ENCODE peak calls at places on chromosomes 3 and 15, in six cellular contexts. B, M, E, Q, L and N are unnamed samples.

GRCh38 chr15:44243829-44244228 is 44.7 kb upstream of the GOLM2 start:
- ATAC-seq in B (no peak), M (no peak), E (peak), Q (no peak), L (no peak), N (peak)

GRCh38 chr3:117921908-117922456 is 1112.7 kb downstream of the IGSF11 start:
- ATAC-seq in B (no peak), M (no peak), E (no peak), Q (no peak), L (no peak), N (peak)

GRCh38 chr3:189621948-189622603 is 9.1 kb upstream of the TP63 start:
- ATAC-seq in B (no peak), M (no peak), E (peak), Q (no peak), L (no peak), N (no peak)

GRCh38 chr15:41203395-41203794 is 27.2 kb downstream of the EXD1 start:
- ATAC-seq in B (no peak), M (no peak), E (no peak), Q (no peak), L (no peak), N (no peak)

GRCh38 chr3:99981138-99981537 is 133.2 kb downstream of the FILIP1L start:
- ATAC-seq in B (no peak), M (no peak), E (no peak), Q (no peak), L (no peak), N (no peak)

GRCh38 chr3:51813539-51813938 is 34.5 kb upstream of the IQCF6 start:
- ATAC-seq in B (no peak), M (no peak), E (no peak), Q (no peak), L (no peak), N (peak)

GRCh38 chr15:83700082-83700481 is 46.2 kb downstream of the ADAMTSL3 start:
- ATAC-seq in B (no peak), M (no peak), E (no peak), Q (no peak), L (no peak), N (no peak)

GRCh38 chr15:88912500-88912921 is 668 bp downstream of the MFGE8 start:
- ATAC-seq in B (peak), M (peak), E (peak), Q (no peak), L (no peak), N (peak)

GRCh38 chr15:90451215-90451850 is 63.3 kb downstream of the IQGAP1 start:
- ATAC-seq in B (no peak), M (no peak), E (peak), Q (no peak), L (no peak), N (peak)

GRCh38 chr15:71342658-71343057 is 227.4 kb downstream of the THSD4 start:
- ATAC-seq in B (no peak), M (no peak), E (no peak), Q (no peak), L (no peak), N (no peak)

GRCh38 chr15:69574506-69574905 is 121.9 kb downstream of the RPLP1 start:
- ATAC-seq in B (no peak), M (no peak), E (no peak), Q (peak), L (no peak), N (peak)

GRCh38 chr3:71548995-71549394 is 34.5 kb downstream of the FOXP1 start:
- ATAC-seq in B (no peak), M (no peak), E (no peak), Q (no peak), L (no peak), N (no peak)

GRCh38 chr3:156751461-156752025 is 74.6 kb upstream of the LEKR1 start:
- ATAC-seq in B (peak), M (no peak), E (peak), Q (no peak), L (no peak), N (peak)

GRCh38 chr3:5181479-5182141 is 5.9 kb upstream of the EDEM1 start:
- ATAC-seq in B (no peak), M (no peak), E (no peak), Q (no peak), L (peak), N (no peak)

GRCh38 chr3:52099006-52099405 is 42.6 kb upstream of the DUSP7 start:
- ATAC-seq in B (no peak), M (no peak), E (peak), Q (no peak), L (no peak), N (no peak)

GRCh38 chr3:50044976-50045375 is 43.7 kb upstream of the RBM5 start:
- ATAC-seq in B (no peak), M (no peak), E (no peak), Q (no peak), L (no peak), N (no peak)

GRCh38 chr3:78434801-78435200 is 1333.0 kb downstream of the ROBO1 start:
- ATAC-seq in B (no peak), M (no peak), E (no peak), Q (no peak), L (no peak), N (no peak)

GRCh38 chr3:10495003-10495402 is 10.4 kb downstream of the ATP2B2 start:
- ATAC-seq in B (no peak), M (peak), E (peak), Q (no peak), L (no peak), N (peak)

GRCh38 chr15:60928210-60928609 is 300.9 kb downstream of the RORA start:
- ATAC-seq in B (no peak), M (no peak), E (no peak), Q (no peak), L (no peak), N (no peak)

GRCh38 chr3:23055733-23056376 is 147.3 kb upstream of the UBE2E2 start:
- ATAC-seq in B (no peak), M (no peak), E (peak), Q (no peak), L (peak), N (peak)

GRCh38 chr3:28053759-28054158 is 187.7 kb upstream of the CMC1 start:
- ATAC-seq in B (no peak), M (peak), E (peak), Q (no peak), L (no peak), N (no peak)

GRCh38 chr3:162525791-162526190 is 1029.2 kb downstream of the OTOL1 start:
- ATAC-seq in B (no peak), M (no peak), E (no peak), Q (no peak), L (no peak), N (no peak)

GRCh38 chr3:152978152-152978551 is 143.2 kb downstream of the P2RY1 start:
- ATAC-seq in B (no peak), M (no peak), E (peak), Q (no peak), L (no peak), N (no peak)

GRCh38 chr15:43095708-43096347 is 10.0 kb downstream of the UBR1 start:
- ATAC-seq in B (no peak), M (no peak), E (peak), Q (no peak), L (no peak), N (no peak)

GRCh38 chr3:4776399-4776979 is 202.7 kb upstream of the BHLHE40 start:
- ATAC-seq in B (no peak), M (no peak), E (peak), Q (no peak), L (no peak), N (no peak)

GRCh38 chr15:63198315-63198714 is 8.9 kb downstream of the RAB8B start:
- ATAC-seq in B (no peak), M (no peak), E (peak), Q (no peak), L (no peak), N (no peak)

GRCh38 chr3:71453822-71454512 is 129.6 kb downstream of the FOXP1 start:
- ATAC-seq in B (no peak), M (no peak), E (peak), Q (peak), L (peak), N (no peak)

GRCh38 chr3:116947809-116948208 is 238.2 kb downstream of the TUSC7 start:
- ATAC-seq in B (no peak), M (no peak), E (no peak), Q (no peak), L (no peak), N (no peak)

GRCh38 chr15:44883219-44883900 is 73.1 kb upstream of the TERB2 start:
- ATAC-seq in B (no peak), M (no peak), E (no peak), Q (no peak), L (no peak), N (no peak)

GRCh38 chr3:45345849-45346535 is 42.4 kb upstream of the LARS2 start:
- ATAC-seq in B (no peak), M (no peak), E (no peak), Q (no peak), L (no peak), N (no peak)

GRCh38 chr15:91409430-91409829 is 309.4 kb downstream of the SV2B start:
- ATAC-seq in B (no peak), M (no peak), E (no peak), Q (no peak), L (no peak), N (no peak)